ENCODE peak calls at places on chromosomes 11 and 22, in six cellular contexts. One of them, this sample, is unnamed.
A peak's percentile ranks its signal among the peaks of the same experiment; 100 is the strongest.

GRCh38 chr11:75350743-75351540 is 519 bp downstream of the ARRB1 start:
- DNase-seq in EH: peak; percentile 41
- DNase-seq in NCI-H1417: no peak
- DNase-seq in H7: peak; percentile 88
- DNase-seq in activated T-cell treated with anti-CD3 and anti-CD28 coated beads, Interleukin-2, amount 50 U/mL, for 1 hour: peak; percentile 55
- DNase-seq in activated CD4-positive, alpha-beta T cell treated with anti-CD3 and anti-CD28 coated beads, Interleukin-2, amount 50 U/mL, for 1 hour: peak; percentile 36
- DNase-seq in this sample: peak; percentile 60

GRCh38 chr11:16788141-16789060 is 50.0 kb downstream of the C11orf58 start:
- DNase-seq in EH: peak; percentile 65
- DNase-seq in NCI-H1417: peak; percentile 58
- DNase-seq in H7: peak; percentile 91
- DNase-seq in activated T-cell treated with anti-CD3 and anti-CD28 coated beads, Interleukin-2, amount 50 U/mL, for 1 hour: peak; percentile 66
- DNase-seq in activated CD4-positive, alpha-beta T cell treated with anti-CD3 and anti-CD28 coated beads, Interleukin-2, amount 50 U/mL, for 1 hour: peak; percentile 48
- DNase-seq in this sample: peak; percentile 73

GRCh38 chr11:9562716-9563115 is 10.8 kb upstream of the WEE1 start:
- DNase-seq in EH: no peak
- DNase-seq in NCI-H1417: no peak
- DNase-seq in H7: no peak
- DNase-seq in activated T-cell treated with anti-CD3 and anti-CD28 coated beads, Interleukin-2, amount 50 U/mL, for 1 hour: no peak
- DNase-seq in activated CD4-positive, alpha-beta T cell treated with anti-CD3 and anti-CD28 coated beads, Interleukin-2, amount 50 U/mL, for 1 hour: no peak
- DNase-seq in this sample: no peak

GRCh38 chr11:120212259-120212888 is 1.5 kb downstream of the OAF start:
- DNase-seq in EH: peak; percentile 25
- DNase-seq in NCI-H1417: no peak
- DNase-seq in H7: no peak
- DNase-seq in activated T-cell treated with anti-CD3 and anti-CD28 coated beads, Interleukin-2, amount 50 U/mL, for 1 hour: no peak
- DNase-seq in activated CD4-positive, alpha-beta T cell treated with anti-CD3 and anti-CD28 coated beads, Interleukin-2, amount 50 U/mL, for 1 hour: no peak
- DNase-seq in this sample: no peak

GRCh38 chr11:5575159-5575558 is 5.5 kb upstream of the OR52B6 start:
- DNase-seq in EH: no peak
- DNase-seq in NCI-H1417: no peak
- DNase-seq in H7: peak; percentile 25
- DNase-seq in activated T-cell treated with anti-CD3 and anti-CD28 coated beads, Interleukin-2, amount 50 U/mL, for 1 hour: no peak
- DNase-seq in activated CD4-positive, alpha-beta T cell treated with anti-CD3 and anti-CD28 coated beads, Interleukin-2, amount 50 U/mL, for 1 hour: no peak
- DNase-seq in this sample: no peak

GRCh38 chr11:17807034-17807433 is 72.5 kb downstream of the KCNC1 start:
- DNase-seq in EH: peak; percentile 36
- DNase-seq in NCI-H1417: no peak
- DNase-seq in H7: no peak
- DNase-seq in activated T-cell treated with anti-CD3 and anti-CD28 coated beads, Interleukin-2, amount 50 U/mL, for 1 hour: no peak
- DNase-seq in activated CD4-positive, alpha-beta T cell treated with anti-CD3 and anti-CD28 coated beads, Interleukin-2, amount 50 U/mL, for 1 hour: no peak
- DNase-seq in this sample: no peak

GRCh38 chr11:72828081-72828567 is 13.9 kb downstream of the ATG16L2 start:
- DNase-seq in EH: peak; percentile 44
- DNase-seq in NCI-H1417: no peak
- DNase-seq in H7: peak; percentile 32
- DNase-seq in activated T-cell treated with anti-CD3 and anti-CD28 coated beads, Interleukin-2, amount 50 U/mL, for 1 hour: no peak
- DNase-seq in activated CD4-positive, alpha-beta T cell treated with anti-CD3 and anti-CD28 coated beads, Interleukin-2, amount 50 U/mL, for 1 hour: no peak
- DNase-seq in this sample: no peak

GRCh38 chr11:123707606-123708205 is 33.8 kb downstream of the ZNF202 start:
- DNase-seq in EH: peak; percentile 67
- DNase-seq in NCI-H1417: peak; percentile 76
- DNase-seq in H7: peak; percentile 56
- DNase-seq in activated T-cell treated with anti-CD3 and anti-CD28 coated beads, Interleukin-2, amount 50 U/mL, for 1 hour: peak; percentile 61
- DNase-seq in activated CD4-positive, alpha-beta T cell treated with anti-CD3 and anti-CD28 coated beads, Interleukin-2, amount 50 U/mL, for 1 hour: peak; percentile 56
- DNase-seq in this sample: no peak

GRCh38 chr22:44758354-44758969 is 6.1 kb downstream of the ARHGAP8 start:
- DNase-seq in EH: peak; percentile 63
- DNase-seq in NCI-H1417: no peak
- DNase-seq in H7: no peak
- DNase-seq in activated T-cell treated with anti-CD3 and anti-CD28 coated beads, Interleukin-2, amount 50 U/mL, for 1 hour: no peak
- DNase-seq in activated CD4-positive, alpha-beta T cell treated with anti-CD3 and anti-CD28 coated beads, Interleukin-2, amount 50 U/mL, for 1 hour: no peak
- DNase-seq in this sample: no peak

GRCh38 chr11:76609736-76610370 is 60.7 kb downstream of the LRRC32 start:
- DNase-seq in EH: no peak
- DNase-seq in NCI-H1417: no peak
- DNase-seq in H7: peak; percentile 59
- DNase-seq in activated T-cell treated with anti-CD3 and anti-CD28 coated beads, Interleukin-2, amount 50 U/mL, for 1 hour: no peak
- DNase-seq in activated CD4-positive, alpha-beta T cell treated with anti-CD3 and anti-CD28 coated beads, Interleukin-2, amount 50 U/mL, for 1 hour: no peak
- DNase-seq in this sample: no peak